ENCODE peak calls at places on chromosomes 11 and 22, in ten cellular contexts. I, M, O, E, C, V, H, G, P and N are unnamed samples.
A peak's percentile ranks its signal among the peaks of the same experiment; 100 is the strongest.

GRCh38 chr11:133306019-133306418 is 226.3 kb downstream of the OPCML start:
- DNase-seq in I (no peak), M (no peak), O (no peak), E (no peak), C (no peak), V (no peak), H (no peak), G (no peak), P (no peak), N (no peak)

GRCh38 chr11:44065851-44066731 is at the start of gene ACCS:
- DNase-seq in I (peak; percentile 94), M (peak; percentile 89), O (peak; percentile 97), E (peak; percentile 84), C (peak; percentile 90), V (peak; percentile 74), H (peak; percentile 97), G (peak; percentile 96), P (peak; percentile 84), N (peak; percentile 99)

GRCh38 chr22:19713650-19714319 is 518 bp upstream of the SEPTIN5 start:
- DNase-seq in I (no peak), M (no peak), O (no peak), E (no peak), C (no peak), V (no peak), H (no peak), G (peak; percentile 43), P (no peak), N (no peak)

GRCh38 chr11:65116370-65117205 is 913 bp downstream of the ZNHIT2 start:
- DNase-seq in I (peak; percentile 21), M (peak; percentile 64), O (peak; percentile 28), E (peak; percentile 37), C (no peak), V (peak; percentile 36), H (peak; percentile 82), G (peak; percentile 39), P (no peak), N (no peak)

GRCh38 chr11:12125609-12126149 is 15.3 kb downstream of the MICAL2 start:
- DNase-seq in I (no peak), M (peak; percentile 84), O (no peak), E (no peak), C (no peak), V (no peak), H (peak; percentile 64), G (no peak), P (no peak), N (no peak)

GRCh38 chr22:44363214-44363979 is 50.6 kb upstream of the SHISAL1 start:
- DNase-seq in I (peak; percentile 95), M (peak; percentile 93), O (peak; percentile 90), E (no peak), C (peak; percentile 81), V (peak; percentile 94), H (peak; percentile 98), G (peak; percentile 94), P (peak; percentile 92), N (peak; percentile 97)

GRCh38 chr11:67651976-67652895 is 1.7 kb upstream of the ACY3 start:
- DNase-seq in I (no peak), M (no peak), O (no peak), E (no peak), C (no peak), V (no peak), H (peak; percentile 10), G (no peak), P (no peak), N (no peak)

GRCh38 chr11:119590651-119591308 is 138.2 kb downstream of the NECTIN1 start:
- DNase-seq in I (peak; percentile 27), M (no peak), O (peak; percentile 21), E (no peak), C (no peak), V (no peak), H (peak; percentile 80), G (no peak), P (no peak), N (peak; percentile 33)

GRCh38 chr22:42428760-42429159 is 3.4 kb downstream of the NFAM1 start:
- DNase-seq in I (no peak), M (no peak), O (no peak), E (no peak), C (no peak), V (no peak), H (no peak), G (no peak), P (no peak), N (no peak)

GRCh38 chr11:37571248-37571647 is 973.2 kb upstream of the RAG2 start:
- DNase-seq in I (no peak), M (no peak), O (no peak), E (no peak), C (no peak), V (no peak), H (peak; percentile 40), G (no peak), P (no peak), N (no peak)

GRCh38 chr11:10122337-10123197 is 171.5 kb downstream of the SBF2 start:
- DNase-seq in I (peak; percentile 61), M (peak; percentile 44), O (peak; percentile 23), E (no peak), C (no peak), V (no peak), H (peak; percentile 93), G (no peak), P (peak; percentile 22), N (no peak)

GRCh38 chr22:18024276-18024939 is at the start of gene MICAL3:
- DNase-seq in I (peak; percentile 46), M (peak; percentile 66), O (peak; percentile 61), E (peak; percentile 43), C (no peak), V (no peak), H (peak; percentile 72), G (peak; percentile 62), P (no peak), N (no peak)

GRCh38 chr22:23496445-23496833 is 83.7 kb downstream of the IGLL1 start:
- DNase-seq in I (no peak), M (no peak), O (no peak), E (no peak), C (no peak), V (no peak), H (no peak), G (no peak), P (no peak), N (peak; percentile 66)

GRCh38 chr11:95794086-95794485 is 3.8 kb downstream of the CEP57 start:
- DNase-seq in I (peak; percentile 2), M (no peak), O (no peak), E (no peak), C (no peak), V (no peak), H (peak; percentile 20), G (no peak), P (no peak), N (no peak)

DNA sequence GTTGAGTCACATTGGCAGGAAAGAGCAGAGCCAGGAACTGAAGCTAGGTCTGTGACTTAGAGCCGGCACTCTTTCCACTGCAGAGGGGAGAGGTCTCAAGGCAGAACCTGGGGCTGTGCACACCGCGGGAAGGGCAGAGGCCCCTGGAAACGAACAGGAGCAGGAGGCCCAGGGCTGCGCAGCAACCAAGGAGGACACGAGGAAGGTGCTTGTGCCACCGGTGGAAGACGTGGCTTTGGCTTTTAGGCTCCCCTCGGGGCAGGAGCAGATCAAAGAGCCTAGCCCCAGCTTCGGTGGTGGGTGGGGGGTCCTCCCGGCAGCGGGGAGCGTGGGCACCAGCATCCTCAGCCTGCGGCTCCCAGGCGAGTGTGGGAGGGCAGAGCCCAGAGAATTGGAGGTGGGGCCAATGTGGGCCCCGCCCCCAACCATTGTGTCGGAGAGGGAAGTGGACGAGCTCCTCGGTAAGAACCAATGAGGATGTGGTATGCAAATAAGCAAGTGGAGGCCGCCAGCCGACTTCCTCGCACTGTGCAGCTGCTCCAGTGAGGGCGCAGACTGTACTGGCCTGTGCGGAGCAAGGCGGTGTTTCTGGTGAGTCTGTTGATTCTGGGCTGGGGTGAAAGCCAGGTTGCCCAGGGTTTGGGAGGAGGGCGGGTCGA is at the start of gene CCDC116:
- DNase-seq in I (no peak), M (no peak), O (peak; percentile 31), E (peak; percentile 66), C (no peak), V (no peak), H (no peak), G (no peak), P (no peak), N (no peak)
- H3K4me3 ChIP-seq in I (no peak within 1 kb of the TSS), M (no peak within 1 kb of the TSS), O (no peak within 1 kb of the TSS), E (no peak within 1 kb of the TSS), C (no peak within 1 kb of the TSS), V (no peak within 1 kb of the TSS), H (no peak within 1 kb of the TSS), G (no peak within 1 kb of the TSS), P (no peak within 1 kb of the TSS), N (no peak within 1 kb of the TSS)

DNA sequence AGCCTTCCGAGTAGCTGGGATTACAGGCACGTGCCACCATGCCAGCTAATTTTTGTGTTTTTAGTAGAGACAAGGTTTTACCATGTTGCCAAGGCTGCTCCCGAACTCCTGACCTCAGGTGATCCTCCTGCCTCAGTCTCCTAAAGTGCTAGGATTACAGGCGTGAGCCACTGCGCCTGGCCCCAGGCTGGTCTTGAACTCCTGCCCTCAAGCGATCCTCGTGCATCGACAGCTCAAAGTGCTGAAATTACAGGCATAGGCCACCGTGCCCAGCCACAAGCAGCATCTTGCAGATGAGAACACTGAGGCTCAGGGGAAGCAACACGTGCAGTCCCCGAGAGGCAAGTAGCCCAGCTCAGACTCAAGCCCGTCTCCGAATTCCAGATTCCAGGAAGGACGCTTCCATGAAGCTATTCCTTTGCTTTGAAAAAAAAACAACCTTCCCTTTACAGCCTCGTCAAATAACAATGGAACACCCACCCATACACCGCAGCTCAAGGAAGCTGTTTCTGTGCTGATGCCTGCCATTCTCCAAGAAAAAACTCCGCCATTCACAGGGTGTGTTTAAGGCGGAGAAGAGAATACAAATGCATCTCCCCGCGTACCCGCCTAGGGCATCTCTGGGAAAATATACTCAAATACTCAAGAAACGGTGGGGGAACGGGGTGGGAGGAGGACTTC is 34.5 kb upstream of the PDGFB start:
- DNase-seq in I (no peak), M (no peak), O (no peak), E (no peak), C (no peak), V (no peak), H (no peak), G (no peak), P (no peak), N (no peak)
- H3K4me3 ChIP-seq in I (no peak overlapping the region), M (no peak overlapping the region), O (no peak overlapping the region), E (no peak overlapping the region), C (no peak overlapping the region), V (no peak overlapping the region), H (no peak overlapping the region), G (no peak overlapping the region), P (no peak overlapping the region), N (no peak overlapping the region)

DNA sequence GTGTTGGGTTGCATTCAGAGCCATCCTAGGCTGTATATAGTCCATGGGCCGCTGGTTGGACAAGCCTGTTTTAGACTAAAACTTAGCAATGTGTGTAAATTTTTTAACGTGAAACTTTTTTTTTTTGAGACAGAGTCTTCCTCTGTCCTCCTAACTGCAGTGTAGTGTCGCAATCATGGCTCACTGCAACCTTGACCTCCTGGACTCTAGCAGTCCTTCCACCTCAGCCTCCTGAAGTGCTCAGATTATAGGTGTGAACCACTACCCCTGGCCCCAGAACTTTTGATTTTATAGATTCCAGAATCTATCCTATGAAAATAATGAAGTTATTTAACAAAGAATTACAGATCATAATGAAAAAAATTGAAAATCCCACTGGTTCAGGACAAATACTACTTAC is 29.9 kb upstream of the PANX2 start:
- DNase-seq in I (no peak), M (peak; percentile 18), O (no peak), E (no peak), C (no peak), V (no peak), H (no peak), G (no peak), P (no peak), N (no peak)
- H3K4me3 ChIP-seq in I (no peak overlapping the region), M (no peak overlapping the region), O (no peak overlapping the region), E (no peak overlapping the region), C (no peak overlapping the region), V (no peak overlapping the region), H (no peak overlapping the region), G (no peak overlapping the region), P (no peak overlapping the region), N (no peak overlapping the region)

GRCh38 chr11:72037554-72038311 is 39.0 kb downstream of the IL18BP start:
- DNase-seq in I (no peak), M (no peak), O (no peak), E (no peak), C (no peak), V (no peak), H (no peak), G (peak; percentile 31), P (no peak), N (no peak)
- H3K4me3 ChIP-seq in I (peak overlapping the region; percentile 73), M (peak overlapping the region; percentile 86), O (no peak overlapping the region), E (peak overlapping the region; percentile 68), C (peak overlapping the region; percentile 75), V (peak overlapping the region; percentile 88), H (peak overlapping the region; percentile 79), G (peak overlapping the region; percentile 86), P (no peak overlapping the region), N (no peak overlapping the region)